ENCODE peak calls at places on chromosomes 3 and 15, in ten cellular contexts. One of them, this sample, is unnamed.

GRCh38 chr3:65902304-65902793 is 136.4 kb downstream of the MAGI1 start:
- DNase-seq in upper lobe of right lung: no peak
- DNase-seq in epithelial cell of esophagus: peak; percentile 85
- DNase-seq in coronary artery: no peak
- DNase-seq in esophagus squamous epithelium: no peak
- DNase-seq in A549: no peak
- DNase-seq in breast epithelium: peak; percentile 80
- DNase-seq in AG09309: no peak
- DNase-seq in CD4-positive, CD25-positive, alpha-beta regulatory T cell: no peak
- DNase-seq in fibroblast of lung: no peak
- DNase-seq in this sample: no peak

GRCh38 chr3:156353535-156353934 is 201.4 kb downstream of the SSR3 start:
- DNase-seq in upper lobe of right lung: no peak
- DNase-seq in epithelial cell of esophagus: no peak
- DNase-seq in coronary artery: no peak
- DNase-seq in esophagus squamous epithelium: no peak
- DNase-seq in A549: no peak
- DNase-seq in breast epithelium: no peak
- DNase-seq in AG09309: no peak
- DNase-seq in CD4-positive, CD25-positive, alpha-beta regulatory T cell: no peak
- DNase-seq in fibroblast of lung: no peak
- DNase-seq in this sample: no peak

GRCh38 chr3:62180514-62180913 is 192.8 kb downstream of the FEZF2 start:
- DNase-seq in upper lobe of right lung: no peak
- DNase-seq in epithelial cell of esophagus: no peak
- DNase-seq in coronary artery: no peak
- DNase-seq in esophagus squamous epithelium: no peak
- DNase-seq in A549: no peak
- DNase-seq in breast epithelium: no peak
- DNase-seq in AG09309: no peak
- DNase-seq in CD4-positive, CD25-positive, alpha-beta regulatory T cell: no peak
- DNase-seq in fibroblast of lung: no peak
- DNase-seq in this sample: no peak

GRCh38 chr3:40387001-40387894 is at the start of gene ENTPD3:
- DNase-seq in upper lobe of right lung: peak; percentile 87
- DNase-seq in epithelial cell of esophagus: peak; percentile 74
- DNase-seq in coronary artery: no peak
- DNase-seq in esophagus squamous epithelium: no peak
- DNase-seq in A549: no peak
- DNase-seq in breast epithelium: no peak
- DNase-seq in AG09309: no peak
- DNase-seq in CD4-positive, CD25-positive, alpha-beta regulatory T cell: peak; percentile 9
- DNase-seq in fibroblast of lung: no peak
- DNase-seq in this sample: no peak

GRCh38 chr15:26985050-26985449 is 14.1 kb downstream of the GABRG3 start:
- DNase-seq in upper lobe of right lung: no peak
- DNase-seq in epithelial cell of esophagus: no peak
- DNase-seq in coronary artery: no peak
- DNase-seq in esophagus squamous epithelium: no peak
- DNase-seq in A549: no peak
- DNase-seq in breast epithelium: no peak
- DNase-seq in AG09309: no peak
- DNase-seq in CD4-positive, CD25-positive, alpha-beta regulatory T cell: no peak
- DNase-seq in fibroblast of lung: no peak
- DNase-seq in this sample: no peak

GRCh38 chr3:7367968-7368367 is 507.1 kb downstream of the GRM7 start:
- DNase-seq in upper lobe of right lung: no peak
- DNase-seq in epithelial cell of esophagus: no peak
- DNase-seq in coronary artery: no peak
- DNase-seq in esophagus squamous epithelium: no peak
- DNase-seq in A549: no peak
- DNase-seq in breast epithelium: no peak
- DNase-seq in AG09309: no peak
- DNase-seq in CD4-positive, CD25-positive, alpha-beta regulatory T cell: no peak
- DNase-seq in fibroblast of lung: no peak
- DNase-seq in this sample: no peak

GRCh38 chr15:41794081-41794480 is 19.8 kb downstream of the MAPKBP1 start:
- DNase-seq in upper lobe of right lung: no peak
- DNase-seq in epithelial cell of esophagus: peak; percentile 94
- DNase-seq in coronary artery: no peak
- DNase-seq in esophagus squamous epithelium: no peak
- DNase-seq in A549: no peak
- DNase-seq in breast epithelium: no peak
- DNase-seq in AG09309: peak; percentile 21
- DNase-seq in CD4-positive, CD25-positive, alpha-beta regulatory T cell: no peak
- DNase-seq in fibroblast of lung: no peak
- DNase-seq in this sample: no peak

GRCh38 chr15:58179741-58180381 is 41.7 kb downstream of the AQP9 start:
- DNase-seq in upper lobe of right lung: no peak
- DNase-seq in epithelial cell of esophagus: peak; percentile 71
- DNase-seq in coronary artery: no peak
- DNase-seq in esophagus squamous epithelium: no peak
- DNase-seq in A549: no peak
- DNase-seq in breast epithelium: no peak
- DNase-seq in AG09309: no peak
- DNase-seq in CD4-positive, CD25-positive, alpha-beta regulatory T cell: no peak
- DNase-seq in fibroblast of lung: no peak
- DNase-seq in this sample: no peak

GRCh38 chr3:128383316-128384235 is 83.1 kb downstream of the DNAJB8 start:
- DNase-seq in upper lobe of right lung: peak; percentile 88
- DNase-seq in epithelial cell of esophagus: peak; percentile 79
- DNase-seq in coronary artery: peak; percentile 81
- DNase-seq in esophagus squamous epithelium: no peak
- DNase-seq in A549: peak; percentile 40
- DNase-seq in breast epithelium: peak; percentile 59
- DNase-seq in AG09309: no peak
- DNase-seq in CD4-positive, CD25-positive, alpha-beta regulatory T cell: no peak
- DNase-seq in fibroblast of lung: peak; percentile 43
- DNase-seq in this sample: peak; percentile 41

GRCh38 chr3:28900301-28900700 is 380.6 kb upstream of the RBMS3 start:
- DNase-seq in upper lobe of right lung: no peak
- DNase-seq in epithelial cell of esophagus: no peak
- DNase-seq in coronary artery: no peak
- DNase-seq in esophagus squamous epithelium: no peak
- DNase-seq in A549: no peak
- DNase-seq in breast epithelium: no peak
- DNase-seq in AG09309: no peak
- DNase-seq in CD4-positive, CD25-positive, alpha-beta regulatory T cell: no peak
- DNase-seq in fibroblast of lung: no peak
- DNase-seq in this sample: no peak

GRCh38 chr3:10173926-10174435 is 9.3 kb downstream of the IRAK2 start:
- DNase-seq in upper lobe of right lung: peak; percentile 79
- DNase-seq in epithelial cell of esophagus: peak; percentile 37
- DNase-seq in coronary artery: peak; percentile 95
- DNase-seq in esophagus squamous epithelium: no peak
- DNase-seq in A549: peak; percentile 77
- DNase-seq in breast epithelium: peak; percentile 57
- DNase-seq in AG09309: peak; percentile 81
- DNase-seq in CD4-positive, CD25-positive, alpha-beta regulatory T cell: no peak
- DNase-seq in fibroblast of lung: peak; percentile 90
- DNase-seq in this sample: no peak
- H3K4me3 ChIP-seq in upper lobe of right lung: no peak overlapping the region
- H3K4me3 ChIP-seq in epithelial cell of esophagus: no peak overlapping the region
- H3K4me3 ChIP-seq in coronary artery: peak overlapping the region; percentile 43
- H3K4me3 ChIP-seq in esophagus squamous epithelium: no peak overlapping the region
- H3K4me3 ChIP-seq in A549: no peak overlapping the region
- H3K4me3 ChIP-seq in breast epithelium: no peak overlapping the region
- H3K4me3 ChIP-seq in AG09309: no peak overlapping the region
- H3K4me3 ChIP-seq in CD4-positive, CD25-positive, alpha-beta regulatory T cell: no peak overlapping the region
- H3K4me3 ChIP-seq in fibroblast of lung: no peak overlapping the region
- H3K4me3 ChIP-seq in this sample: no peak overlapping the region

DNA sequence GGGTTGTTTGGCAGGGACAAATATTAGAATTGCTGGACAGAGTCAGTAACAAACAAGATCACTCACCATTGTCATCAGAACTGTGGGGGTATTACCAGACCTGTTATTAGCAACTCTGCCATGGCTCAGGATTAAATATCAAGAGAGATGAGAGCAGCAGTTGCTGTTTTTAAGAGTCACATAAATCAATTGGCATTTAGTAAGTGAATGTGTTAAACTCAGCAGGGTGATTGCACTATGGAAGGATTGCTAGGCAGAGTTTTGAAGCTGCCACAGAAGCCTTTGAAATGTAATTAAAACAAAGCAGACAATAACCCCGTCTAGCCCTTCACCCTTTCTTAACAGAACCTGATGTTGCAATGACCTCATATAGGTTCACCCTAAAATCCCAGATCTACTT is 238.8 kb downstream of the GAP43 start:
- DNase-seq in upper lobe of right lung: no peak
- DNase-seq in epithelial cell of esophagus: no peak
- DNase-seq in coronary artery: no peak
- DNase-seq in esophagus squamous epithelium: no peak
- DNase-seq in A549: no peak
- DNase-seq in breast epithelium: no peak
- DNase-seq in AG09309: no peak
- DNase-seq in CD4-positive, CD25-positive, alpha-beta regulatory T cell: no peak
- DNase-seq in fibroblast of lung: no peak
- DNase-seq in this sample: no peak
- H3K4me3 ChIP-seq in upper lobe of right lung: no peak overlapping the region
- H3K4me3 ChIP-seq in epithelial cell of esophagus: no peak overlapping the region
- H3K4me3 ChIP-seq in coronary artery: no peak overlapping the region
- H3K4me3 ChIP-seq in esophagus squamous epithelium: no peak overlapping the region
- H3K4me3 ChIP-seq in A549: no peak overlapping the region
- H3K4me3 ChIP-seq in breast epithelium: no peak overlapping the region
- H3K4me3 ChIP-seq in AG09309: no peak overlapping the region
- H3K4me3 ChIP-seq in CD4-positive, CD25-positive, alpha-beta regulatory T cell: no peak overlapping the region
- H3K4me3 ChIP-seq in fibroblast of lung: no peak overlapping the region
- H3K4me3 ChIP-seq in this sample: no peak overlapping the region

DNA sequence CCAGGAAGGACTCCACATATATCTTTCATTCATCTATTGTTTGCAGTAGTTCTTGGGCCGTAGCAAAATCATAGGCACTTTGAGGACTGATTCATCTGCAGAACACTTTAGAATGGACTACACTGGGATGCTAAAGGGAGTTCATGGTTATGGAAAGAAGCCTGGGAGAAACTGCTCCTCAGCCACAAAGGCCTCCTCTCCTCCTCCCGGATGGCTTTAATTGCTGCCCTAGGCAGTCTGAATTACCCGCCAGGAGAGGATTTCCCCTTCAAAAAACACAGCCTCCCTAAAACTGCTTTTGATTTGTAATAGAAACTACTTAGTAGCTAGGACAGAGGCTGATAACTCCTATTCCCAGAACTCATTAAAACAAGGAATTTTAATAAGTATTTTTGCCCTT is 4.6 kb downstream of the TMEM266 start:
- DNase-seq in upper lobe of right lung: no peak
- DNase-seq in epithelial cell of esophagus: no peak
- DNase-seq in coronary artery: no peak
- DNase-seq in esophagus squamous epithelium: no peak
- DNase-seq in A549: no peak
- DNase-seq in breast epithelium: no peak
- DNase-seq in AG09309: no peak
- DNase-seq in CD4-positive, CD25-positive, alpha-beta regulatory T cell: no peak
- DNase-seq in fibroblast of lung: no peak
- DNase-seq in this sample: no peak
- H3K4me3 ChIP-seq in upper lobe of right lung: no peak overlapping the region
- H3K4me3 ChIP-seq in epithelial cell of esophagus: no peak overlapping the region
- H3K4me3 ChIP-seq in coronary artery: no peak overlapping the region
- H3K4me3 ChIP-seq in esophagus squamous epithelium: no peak overlapping the region
- H3K4me3 ChIP-seq in A549: no peak overlapping the region
- H3K4me3 ChIP-seq in breast epithelium: no peak overlapping the region
- H3K4me3 ChIP-seq in AG09309: no peak overlapping the region
- H3K4me3 ChIP-seq in CD4-positive, CD25-positive, alpha-beta regulatory T cell: no peak overlapping the region
- H3K4me3 ChIP-seq in fibroblast of lung: no peak overlapping the region
- H3K4me3 ChIP-seq in this sample: no peak overlapping the region

DNA sequence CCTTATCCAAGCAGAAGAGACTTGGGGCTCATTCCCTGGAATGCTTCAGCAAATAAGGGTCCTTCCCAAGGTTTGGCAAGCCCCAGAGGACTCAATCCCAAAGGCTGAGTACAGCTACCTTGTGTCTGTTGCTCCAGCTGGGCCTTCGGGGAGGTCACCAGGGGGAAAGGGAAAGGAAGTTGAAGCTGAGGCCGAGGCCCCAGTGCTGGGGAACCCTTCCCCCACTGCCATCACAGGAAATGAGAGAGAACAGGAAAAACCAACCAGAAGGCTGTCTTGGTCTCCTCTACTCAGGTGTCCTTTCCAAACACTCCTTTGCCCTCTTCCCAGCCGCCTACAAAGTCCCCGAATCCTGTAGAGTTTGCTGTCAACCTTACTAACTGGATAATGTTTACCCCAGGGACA is 5.7 kb downstream of the CSRNP1 start:
- DNase-seq in upper lobe of right lung: no peak
- DNase-seq in epithelial cell of esophagus: no peak
- DNase-seq in coronary artery: peak; percentile 79
- DNase-seq in esophagus squamous epithelium: no peak
- DNase-seq in A549: no peak
- DNase-seq in breast epithelium: peak; percentile 17
- DNase-seq in AG09309: no peak
- DNase-seq in CD4-positive, CD25-positive, alpha-beta regulatory T cell: peak; percentile 54
- DNase-seq in fibroblast of lung: peak; percentile 42
- DNase-seq in this sample: peak; percentile 63
- H3K4me3 ChIP-seq in upper lobe of right lung: peak overlapping the region; percentile 33
- H3K4me3 ChIP-seq in epithelial cell of esophagus: no peak overlapping the region
- H3K4me3 ChIP-seq in coronary artery: peak overlapping the region; percentile 96
- H3K4me3 ChIP-seq in esophagus squamous epithelium: peak overlapping the region; percentile 55
- H3K4me3 ChIP-seq in A549: peak overlapping the region; percentile 18
- H3K4me3 ChIP-seq in breast epithelium: peak overlapping the region; percentile 57
- H3K4me3 ChIP-seq in AG09309: no peak overlapping the region
- H3K4me3 ChIP-seq in CD4-positive, CD25-positive, alpha-beta regulatory T cell: peak overlapping the region; percentile 91
- H3K4me3 ChIP-seq in fibroblast of lung: peak overlapping the region; percentile 34
- H3K4me3 ChIP-seq in this sample: peak overlapping the region; percentile 51

GRCh38 chr3:113404637-113405036 is 36.7 kb downstream of the CFAP44 start:
- DNase-seq in upper lobe of right lung: no peak
- DNase-seq in epithelial cell of esophagus: no peak
- DNase-seq in coronary artery: no peak
- DNase-seq in esophagus squamous epithelium: no peak
- DNase-seq in A549: no peak
- DNase-seq in breast epithelium: no peak
- DNase-seq in AG09309: no peak
- DNase-seq in CD4-positive, CD25-positive, alpha-beta regulatory T cell: no peak
- DNase-seq in fibroblast of lung: no peak
- DNase-seq in this sample: no peak
- H3K4me3 ChIP-seq in upper lobe of right lung: no peak overlapping the region
- H3K4me3 ChIP-seq in epithelial cell of esophagus: no peak overlapping the region
- H3K4me3 ChIP-seq in coronary artery: no peak overlapping the region
- H3K4me3 ChIP-seq in esophagus squamous epithelium: no peak overlapping the region
- H3K4me3 ChIP-seq in A549: no peak overlapping the region
- H3K4me3 ChIP-seq in breast epithelium: no peak overlapping the region
- H3K4me3 ChIP-seq in AG09309: no peak overlapping the region
- H3K4me3 ChIP-seq in CD4-positive, CD25-positive, alpha-beta regulatory T cell: no peak overlapping the region
- H3K4me3 ChIP-seq in fibroblast of lung: no peak overlapping the region
- H3K4me3 ChIP-seq in this sample: no peak overlapping the region

DNA sequence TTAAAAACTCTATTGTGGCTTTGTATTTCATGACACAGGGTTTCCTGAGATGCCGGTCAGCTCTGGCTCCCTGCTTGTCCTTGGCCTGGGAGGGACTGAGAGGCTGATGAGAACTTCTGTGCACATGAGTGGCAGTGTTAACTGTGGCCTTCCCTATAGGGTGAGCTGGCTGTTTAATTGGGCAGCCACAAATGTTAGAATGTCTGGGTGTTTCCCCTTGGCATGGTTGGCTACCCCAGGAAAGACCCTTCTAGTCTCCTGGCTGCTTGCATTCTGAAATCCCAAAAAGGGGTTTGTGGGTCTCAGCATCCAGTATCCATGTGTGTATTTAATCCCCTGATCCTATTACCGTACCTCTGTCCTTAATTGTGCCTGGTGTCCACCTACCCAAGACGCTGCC is 3.0 kb upstream of the KLF13 start:
- DNase-seq in upper lobe of right lung: no peak
- DNase-seq in epithelial cell of esophagus: no peak
- DNase-seq in coronary artery: no peak
- DNase-seq in esophagus squamous epithelium: no peak
- DNase-seq in A549: no peak
- DNase-seq in breast epithelium: no peak
- DNase-seq in AG09309: no peak
- DNase-seq in CD4-positive, CD25-positive, alpha-beta regulatory T cell: no peak
- DNase-seq in fibroblast of lung: no peak
- DNase-seq in this sample: no peak
- H3K4me3 ChIP-seq in upper lobe of right lung: no peak overlapping the region
- H3K4me3 ChIP-seq in epithelial cell of esophagus: no peak overlapping the region
- H3K4me3 ChIP-seq in coronary artery: no peak overlapping the region
- H3K4me3 ChIP-seq in esophagus squamous epithelium: no peak overlapping the region
- H3K4me3 ChIP-seq in A549: no peak overlapping the region
- H3K4me3 ChIP-seq in breast epithelium: no peak overlapping the region
- H3K4me3 ChIP-seq in AG09309: no peak overlapping the region
- H3K4me3 ChIP-seq in CD4-positive, CD25-positive, alpha-beta regulatory T cell: no peak overlapping the region
- H3K4me3 ChIP-seq in fibroblast of lung: no peak overlapping the region
- H3K4me3 ChIP-seq in this sample: no peak overlapping the region